ENCODE peak calls at places on chromosomes 3 and 15, in seven cellular contexts. One of them, this sample, is unnamed.

GRCh38 chr15:51917493-51917892 is 54.1 kb downstream of the LEO1 start:
- DNase-seq in brain microvascular endothelial cell: no peak
- DNase-seq in cardiac muscle cell: peak
- DNase-seq in WERI-Rb-1: peak
- DNase-seq in pancreas: no peak
- DNase-seq in tibial artery: no peak
- DNase-seq in heart left ventricle: no peak
- DNase-seq in this sample: peak

GRCh38 chr3:150220791-150221190 is 187.3 kb upstream of the TSC22D2 start:
- DNase-seq in brain microvascular endothelial cell: no peak
- DNase-seq in heart left ventricle: no peak
- DNase-seq in cardiac muscle cell: no peak
- DNase-seq in WERI-Rb-1: no peak
- DNase-seq in pancreas: no peak
- DNase-seq in tibial artery: no peak
- DNase-seq in this sample: no peak

GRCh38 chr3:44120721-44121582 is 120.7 kb upstream of the TOPAZ1 start:
- DNase-seq in tibial artery: no peak
- DNase-seq in WERI-Rb-1: no peak
- DNase-seq in heart left ventricle: no peak
- DNase-seq in brain microvascular endothelial cell: no peak
- DNase-seq in pancreas: no peak
- DNase-seq in cardiac muscle cell: no peak
- DNase-seq in this sample: no peak

GRCh38 chr3:28349397-28350000 is 875 bp upstream of the AZI2 start:
- DNase-seq in cardiac muscle cell: no peak
- DNase-seq in brain microvascular endothelial cell: peak
- DNase-seq in WERI-Rb-1: no peak
- DNase-seq in tibial artery: no peak
- DNase-seq in pancreas: no peak
- DNase-seq in heart left ventricle: no peak
- DNase-seq in this sample: peak

GRCh38 chr3:136251511-136251910 is 1.4 kb downstream of the PCCB start:
- DNase-seq in brain microvascular endothelial cell: no peak
- DNase-seq in tibial artery: no peak
- DNase-seq in pancreas: no peak
- DNase-seq in WERI-Rb-1: no peak
- DNase-seq in heart left ventricle: no peak
- DNase-seq in cardiac muscle cell: no peak
- DNase-seq in this sample: no peak

GRCh38 chr3:188253123-188253793 is 99.3 kb downstream of the LPP start:
- DNase-seq in pancreas: no peak
- DNase-seq in brain microvascular endothelial cell: no peak
- DNase-seq in WERI-Rb-1: no peak
- DNase-seq in heart left ventricle: no peak
- DNase-seq in tibial artery: no peak
- DNase-seq in cardiac muscle cell: no peak
- DNase-seq in this sample: no peak

GRCh38 chr15:77790481-77790880 is 157.8 kb upstream of the LINGO1 start:
- DNase-seq in tibial artery: no peak
- DNase-seq in heart left ventricle: no peak
- DNase-seq in pancreas: no peak
- DNase-seq in brain microvascular endothelial cell: no peak
- DNase-seq in cardiac muscle cell: no peak
- DNase-seq in WERI-Rb-1: no peak
- DNase-seq in this sample: no peak

GRCh38 chr3:146536681-146537080 is 7.7 kb downstream of the PLSCR1 start:
- DNase-seq in tibial artery: no peak
- DNase-seq in pancreas: no peak
- DNase-seq in cardiac muscle cell: no peak
- DNase-seq in brain microvascular endothelial cell: no peak
- DNase-seq in WERI-Rb-1: no peak
- DNase-seq in heart left ventricle: no peak
- DNase-seq in this sample: no peak

GRCh38 chr15:29103825-29104565 is 165.6 kb downstream of the NSMCE3 start:
- DNase-seq in cardiac muscle cell: peak
- DNase-seq in pancreas: peak
- DNase-seq in heart left ventricle: peak
- DNase-seq in brain microvascular endothelial cell: peak
- DNase-seq in WERI-Rb-1: peak
- DNase-seq in tibial artery: no peak
- DNase-seq in this sample: no peak

GRCh38 chr15:46441294-46442062 is 806.6 kb downstream of the SQOR start:
- DNase-seq in heart left ventricle: no peak
- DNase-seq in WERI-Rb-1: no peak
- DNase-seq in tibial artery: no peak
- DNase-seq in brain microvascular endothelial cell: no peak
- DNase-seq in cardiac muscle cell: peak
- DNase-seq in pancreas: no peak
- DNase-seq in this sample: no peak

GRCh38 chr3:77467702-77468407 is 428.0 kb downstream of the ROBO2 start:
- DNase-seq in pancreas: peak
- DNase-seq in tibial artery: peak
- DNase-seq in cardiac muscle cell: peak
- DNase-seq in brain microvascular endothelial cell: no peak
- DNase-seq in heart left ventricle: no peak
- DNase-seq in WERI-Rb-1: no peak
- DNase-seq in this sample: no peak

GRCh38 chr15:42166225-42166940 is 9.9 kb upstream of the PLA2G4F start:
- DNase-seq in cardiac muscle cell: no peak
- DNase-seq in WERI-Rb-1: no peak
- DNase-seq in tibial artery: no peak
- DNase-seq in pancreas: no peak
- DNase-seq in heart left ventricle: no peak
- DNase-seq in brain microvascular endothelial cell: no peak
- DNase-seq in this sample: no peak

GRCh38 chr3:55718074-55718473 is 231.0 kb upstream of the WNT5A start:
- DNase-seq in tibial artery: no peak
- DNase-seq in brain microvascular endothelial cell: no peak
- DNase-seq in heart left ventricle: no peak
- DNase-seq in WERI-Rb-1: peak
- DNase-seq in pancreas: no peak
- DNase-seq in cardiac muscle cell: no peak
- DNase-seq in this sample: no peak

GRCh38 chr15:78105541-78106241 is 13.3 kb downstream of the SH2D7 start:
- DNase-seq in pancreas: no peak
- DNase-seq in tibial artery: no peak
- DNase-seq in brain microvascular endothelial cell: peak
- DNase-seq in heart left ventricle: no peak
- DNase-seq in WERI-Rb-1: no peak
- DNase-seq in cardiac muscle cell: no peak
- DNase-seq in this sample: no peak

GRCh38 chr3:155424041-155424605 is 130.6 kb upstream of the STRIT1 start:
- DNase-seq in brain microvascular endothelial cell: no peak
- DNase-seq in WERI-Rb-1: no peak
- DNase-seq in tibial artery: no peak
- DNase-seq in cardiac muscle cell: no peak
- DNase-seq in pancreas: no peak
- DNase-seq in heart left ventricle: no peak
- DNase-seq in this sample: no peak

GRCh38 chr3:64368163-64369025 is 143.1 kb upstream of the PRICKLE2 start:
- DNase-seq in tibial artery: no peak
- DNase-seq in cardiac muscle cell: no peak
- DNase-seq in brain microvascular endothelial cell: no peak
- DNase-seq in pancreas: peak
- DNase-seq in heart left ventricle: no peak
- DNase-seq in WERI-Rb-1: no peak
- DNase-seq in this sample: no peak

GRCh38 chr3:127045435-127046045 is 62.6 kb downstream of the PLXNA1 start:
- DNase-seq in WERI-Rb-1: no peak
- DNase-seq in tibial artery: no peak
- DNase-seq in pancreas: no peak
- DNase-seq in heart left ventricle: no peak
- DNase-seq in cardiac muscle cell: no peak
- DNase-seq in brain microvascular endothelial cell: no peak
- DNase-seq in this sample: no peak

GRCh38 chr3:107346559-107346958 is 30.7 kb upstream of the CCDC54 start:
- DNase-seq in heart left ventricle: no peak
- DNase-seq in WERI-Rb-1: no peak
- DNase-seq in tibial artery: no peak
- DNase-seq in brain microvascular endothelial cell: no peak
- DNase-seq in pancreas: no peak
- DNase-seq in cardiac muscle cell: no peak
- DNase-seq in this sample: no peak

GRCh38 chr3:74501001-74501400 is 113.5 kb downstream of the CNTN3 start:
- DNase-seq in heart left ventricle: no peak
- DNase-seq in pancreas: no peak
- DNase-seq in brain microvascular endothelial cell: no peak
- DNase-seq in WERI-Rb-1: no peak
- DNase-seq in tibial artery: no peak
- DNase-seq in cardiac muscle cell: no peak
- DNase-seq in this sample: no peak

GRCh38 chr3:50608278-50608677 is 3.3 kb downstream of the CISH start:
- DNase-seq in cardiac muscle cell: no peak
- DNase-seq in WERI-Rb-1: no peak
- DNase-seq in tibial artery: no peak
- DNase-seq in brain microvascular endothelial cell: no peak
- DNase-seq in pancreas: no peak
- DNase-seq in heart left ventricle: no peak
- DNase-seq in this sample: no peak

GRCh38 chr15:46280753-46281521 is 646.1 kb downstream of the SQOR start:
- DNase-seq in cardiac muscle cell: peak
- DNase-seq in pancreas: no peak
- DNase-seq in brain microvascular endothelial cell: no peak
- DNase-seq in WERI-Rb-1: peak
- DNase-seq in tibial artery: no peak
- DNase-seq in heart left ventricle: no peak
- DNase-seq in this sample: no peak

GRCh38 chr3:138796761-138797160 is 38.0 kb downstream of the PIK3CB start:
- DNase-seq in cardiac muscle cell: no peak
- DNase-seq in WERI-Rb-1: no peak
- DNase-seq in heart left ventricle: no peak
- DNase-seq in brain microvascular endothelial cell: no peak
- DNase-seq in tibial artery: no peak
- DNase-seq in pancreas: no peak
- DNase-seq in this sample: no peak

GRCh38 chr3:177134811-177135210 is 62.5 kb downstream of the TBL1XR1 start:
- DNase-seq in WERI-Rb-1: no peak
- DNase-seq in tibial artery: no peak
- DNase-seq in cardiac muscle cell: no peak
- DNase-seq in pancreas: no peak
- DNase-seq in heart left ventricle: no peak
- DNase-seq in brain microvascular endothelial cell: no peak
- DNase-seq in this sample: no peak

GRCh38 chr3:186693843-186694242 is 23.3 kb upstream of the KNG1 start:
- DNase-seq in cardiac muscle cell: no peak
- DNase-seq in pancreas: no peak
- DNase-seq in heart left ventricle: no peak
- DNase-seq in WERI-Rb-1: no peak
- DNase-seq in brain microvascular endothelial cell: no peak
- DNase-seq in tibial artery: no peak
- DNase-seq in this sample: no peak

GRCh38 chr15:65209701-65210643 is 1.3 kb downstream of the CILP start:
- DNase-seq in cardiac muscle cell: no peak
- DNase-seq in WERI-Rb-1: no peak
- DNase-seq in brain microvascular endothelial cell: no peak
- DNase-seq in tibial artery: no peak
- DNase-seq in heart left ventricle: no peak
- DNase-seq in pancreas: no peak
- DNase-seq in this sample: no peak

GRCh38 chr15:75955720-75956119 is 52.0 kb downstream of the FBXO22 start:
- DNase-seq in WERI-Rb-1: no peak
- DNase-seq in heart left ventricle: no peak
- DNase-seq in brain microvascular endothelial cell: no peak
- DNase-seq in tibial artery: no peak
- DNase-seq in cardiac muscle cell: no peak
- DNase-seq in pancreas: no peak
- DNase-seq in this sample: no peak

GRCh38 chr3:128307029-128307633 is 153.8 kb downstream of the EEFSEC start:
- DNase-seq in tibial artery: no peak
- DNase-seq in cardiac muscle cell: peak
- DNase-seq in brain microvascular endothelial cell: no peak
- DNase-seq in WERI-Rb-1: peak
- DNase-seq in heart left ventricle: no peak
- DNase-seq in pancreas: no peak
- DNase-seq in this sample: no peak

GRCh38 chr15:36970522-36970921 is 129.8 kb downstream of the MEIS2 start:
- DNase-seq in pancreas: no peak
- DNase-seq in heart left ventricle: no peak
- DNase-seq in cardiac muscle cell: no peak
- DNase-seq in WERI-Rb-1: no peak
- DNase-seq in tibial artery: no peak
- DNase-seq in brain microvascular endothelial cell: no peak
- DNase-seq in this sample: no peak

GRCh38 chr15:98873441-98874218 is 134.0 kb downstream of the PGPEP1L start:
- DNase-seq in brain microvascular endothelial cell: peak
- DNase-seq in WERI-Rb-1: no peak
- DNase-seq in heart left ventricle: no peak
- DNase-seq in cardiac muscle cell: no peak
- DNase-seq in tibial artery: no peak
- DNase-seq in pancreas: no peak
- DNase-seq in this sample: no peak
- H3K27ac ChIP-seq in brain microvascular endothelial cell: peak
- H3K27ac ChIP-seq in WERI-Rb-1: no peak
- H3K27ac ChIP-seq in heart left ventricle: no peak
- H3K27ac ChIP-seq in cardiac muscle cell: no peak
- H3K27ac ChIP-seq in tibial artery: peak
- H3K27ac ChIP-seq in pancreas: no peak
- H3K27ac ChIP-seq in this sample: peak

GRCh38 chr15:33013827-33014445 is 180.6 kb downstream of the FMN1 start:
- DNase-seq in tibial artery: no peak
- DNase-seq in brain microvascular endothelial cell: peak
- DNase-seq in pancreas: no peak
- DNase-seq in WERI-Rb-1: no peak
- DNase-seq in cardiac muscle cell: no peak
- DNase-seq in heart left ventricle: no peak
- DNase-seq in this sample: peak
- H3K27ac ChIP-seq in tibial artery: no peak
- H3K27ac ChIP-seq in brain microvascular endothelial cell: peak
- H3K27ac ChIP-seq in pancreas: no peak
- H3K27ac ChIP-seq in WERI-Rb-1: no peak
- H3K27ac ChIP-seq in cardiac muscle cell: no peak
- H3K27ac ChIP-seq in heart left ventricle: no peak
- H3K27ac ChIP-seq in this sample: peak

DNA sequence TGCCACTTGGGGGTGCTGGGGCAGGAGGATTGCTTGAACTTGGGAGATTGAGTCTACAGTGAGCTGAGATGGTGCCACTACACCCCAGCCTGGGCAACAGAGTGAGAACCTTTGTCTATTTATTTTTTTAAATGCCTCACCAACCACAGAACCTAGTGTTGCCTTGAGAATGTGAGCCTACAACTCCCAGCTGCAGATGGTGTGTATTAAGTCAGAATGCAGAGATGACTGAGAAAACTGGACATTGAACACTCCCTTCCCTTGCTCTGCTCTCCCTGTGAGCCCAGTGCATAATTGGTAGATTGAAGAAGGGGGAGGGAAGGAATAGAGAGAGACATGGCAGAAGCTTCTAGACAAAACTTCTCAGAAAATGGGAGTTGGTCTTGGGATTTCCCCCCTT is 53.5 kb downstream of the CCDC33 start:
- DNase-seq in WERI-Rb-1: no peak
- DNase-seq in tibial artery: no peak
- DNase-seq in pancreas: no peak
- DNase-seq in brain microvascular endothelial cell: no peak
- DNase-seq in heart left ventricle: no peak
- DNase-seq in cardiac muscle cell: no peak
- DNase-seq in this sample: no peak
- H3K27ac ChIP-seq in WERI-Rb-1: no peak
- H3K27ac ChIP-seq in tibial artery: no peak
- H3K27ac ChIP-seq in pancreas: no peak
- H3K27ac ChIP-seq in brain microvascular endothelial cell: no peak
- H3K27ac ChIP-seq in heart left ventricle: no peak
- H3K27ac ChIP-seq in cardiac muscle cell: no peak
- H3K27ac ChIP-seq in this sample: no peak

GRCh38 chr3:48416091-48416505 is 13.8 kb downstream of the PLXNB1 start:
- DNase-seq in brain microvascular endothelial cell: no peak
- DNase-seq in pancreas: peak
- DNase-seq in cardiac muscle cell: no peak
- DNase-seq in heart left ventricle: peak
- DNase-seq in WERI-Rb-1: no peak
- DNase-seq in tibial artery: no peak
- DNase-seq in this sample: no peak
- H3K27ac ChIP-seq in brain microvascular endothelial cell: no peak
- H3K27ac ChIP-seq in pancreas: no peak
- H3K27ac ChIP-seq in cardiac muscle cell: no peak
- H3K27ac ChIP-seq in heart left ventricle: no peak
- H3K27ac ChIP-seq in WERI-Rb-1: no peak
- H3K27ac ChIP-seq in tibial artery: no peak
- H3K27ac ChIP-seq in this sample: no peak